ENCODE peak calls at places on chromosomes 5 and 9, in four cellular contexts. One of them, this sample, is unnamed.

GRCh38 chr5:38633505-38633904 is 77.1 kb upstream of the LIFR start:
- DNase-seq in IMR-90: no peak
- DNase-seq in GM12878: no peak
- DNase-seq in endothelial cell of umbilical vein: no peak
- DNase-seq in this sample: no peak

GRCh38 chr5:19235101-19235584 is 752.9 kb downstream of the CDH18 start:
- DNase-seq in IMR-90: no peak
- DNase-seq in endothelial cell of umbilical vein: no peak
- DNase-seq in GM12878: no peak
- DNase-seq in this sample: no peak

GRCh38 chr5:75667586-75667985 is 49.7 kb downstream of the POC5 start:
- DNase-seq in IMR-90: no peak
- DNase-seq in endothelial cell of umbilical vein: no peak
- DNase-seq in GM12878: no peak
- DNase-seq in this sample: no peak

GRCh38 chr9:91360551-91361293 is 996 bp downstream of the AUH start:
- DNase-seq in GM12878: peak
- DNase-seq in IMR-90: no peak
- DNase-seq in endothelial cell of umbilical vein: peak
- DNase-seq in this sample: no peak

GRCh38 chr5:173397531-173397930 is 69.3 kb upstream of the STC2 start:
- DNase-seq in IMR-90: no peak
- DNase-seq in GM12878: no peak
- DNase-seq in endothelial cell of umbilical vein: no peak
- DNase-seq in this sample: no peak

GRCh38 chr5:41763096-41763495 is 107.1 kb downstream of the OXCT1 start:
- DNase-seq in IMR-90: peak
- DNase-seq in endothelial cell of umbilical vein: no peak
- DNase-seq in GM12878: no peak
- DNase-seq in this sample: no peak

GRCh38 chr5:83496626-83497025 is 25.1 kb downstream of the VCAN start:
- DNase-seq in IMR-90: no peak
- DNase-seq in endothelial cell of umbilical vein: no peak
- DNase-seq in GM12878: no peak
- DNase-seq in this sample: no peak

GRCh38 chr9:134699343-134699740 is 57.7 kb downstream of the COL5A1 start:
- DNase-seq in GM12878: no peak
- DNase-seq in IMR-90: peak
- DNase-seq in endothelial cell of umbilical vein: no peak
- DNase-seq in this sample: no peak

GRCh38 chr5:53381-54174 is 38.4 kb upstream of the PLEKHG4B start:
- DNase-seq in IMR-90: peak
- DNase-seq in GM12878: no peak
- DNase-seq in endothelial cell of umbilical vein: no peak
- DNase-seq in this sample: peak

GRCh38 chr9:135848341-135849047 is 58.9 kb downstream of the CAMSAP1 start:
- DNase-seq in endothelial cell of umbilical vein: no peak
- DNase-seq in IMR-90: no peak
- DNase-seq in GM12878: no peak
- DNase-seq in this sample: no peak

GRCh38 chr5:171309526-171310333 is 682 bp downstream of the TLX3 start:
- DNase-seq in endothelial cell of umbilical vein: no peak
- DNase-seq in IMR-90: no peak
- DNase-seq in GM12878: no peak
- DNase-seq in this sample: no peak

GRCh38 chr5:151950681-151951080 is 26.0 kb upstream of the GLRA1 start:
- DNase-seq in IMR-90: no peak
- DNase-seq in endothelial cell of umbilical vein: no peak
- DNase-seq in GM12878: no peak
- DNase-seq in this sample: no peak

GRCh38 chr9:80699551-80699998 is 989.8 kb downstream of the TLE1 start:
- DNase-seq in endothelial cell of umbilical vein: no peak
- DNase-seq in IMR-90: peak
- DNase-seq in GM12878: no peak
- DNase-seq in this sample: no peak

GRCh38 chr9:80698725-80699124 is 990.6 kb downstream of the TLE1 start:
- DNase-seq in GM12878: no peak
- DNase-seq in IMR-90: peak
- DNase-seq in endothelial cell of umbilical vein: no peak
- DNase-seq in this sample: no peak

DNA sequence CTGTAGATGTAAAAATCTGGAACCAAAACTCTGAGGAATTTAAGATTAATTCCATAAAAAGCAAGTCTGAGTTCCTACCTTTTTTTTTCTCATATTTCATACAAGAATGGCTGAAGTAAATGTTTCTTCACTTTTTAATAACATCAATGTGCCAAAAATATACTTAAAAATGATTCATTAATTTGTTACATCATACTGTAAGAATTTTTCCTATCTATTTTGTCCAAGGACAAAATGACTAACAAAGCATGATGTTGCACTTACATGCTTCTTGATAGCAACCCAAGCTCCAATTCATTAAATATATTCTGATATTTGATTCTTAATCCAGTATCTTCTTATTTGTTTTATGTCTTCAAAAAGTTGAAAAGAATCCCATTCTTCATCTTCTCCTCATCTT is 988.3 kb downstream of the TLE1 start:
- DNase-seq in IMR-90: peak
- DNase-seq in GM12878: no peak
- DNase-seq in endothelial cell of umbilical vein: no peak
- DNase-seq in this sample: no peak
- TF ChIP-seq FOS in IMR-90: no peak
- TF ChIP-seq FOS in GM12878: no peak
- TF ChIP-seq FOS in endothelial cell of umbilical vein: no peak
- TF ChIP-seq FOS in this sample: no peak

DNA sequence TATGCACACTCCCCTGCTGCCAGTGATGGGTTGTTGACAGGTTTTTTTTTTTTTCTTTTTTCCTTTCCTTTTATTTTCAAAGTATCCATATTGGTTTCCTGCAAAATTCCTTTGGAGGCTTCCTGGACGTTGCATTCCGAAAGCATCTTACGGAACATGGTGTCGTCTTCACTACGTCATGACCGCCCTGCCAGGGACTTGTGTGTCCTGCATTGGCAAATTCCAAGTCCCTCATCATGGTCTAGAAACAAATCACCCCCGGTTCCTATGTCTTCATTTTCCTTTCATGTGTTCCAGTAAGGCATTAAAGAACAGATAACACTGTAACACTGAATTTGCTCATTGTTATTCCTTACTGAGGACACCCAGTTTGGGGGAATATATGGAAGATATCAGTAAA is 35.0 kb upstream of the ADAMTSL1 start:
- DNase-seq in IMR-90: no peak
- DNase-seq in GM12878: no peak
- DNase-seq in endothelial cell of umbilical vein: no peak
- DNase-seq in this sample: no peak
- TF ChIP-seq FOS in IMR-90: no peak
- TF ChIP-seq FOS in GM12878: no peak
- TF ChIP-seq FOS in endothelial cell of umbilical vein: no peak
- TF ChIP-seq FOS in this sample: no peak

DNA sequence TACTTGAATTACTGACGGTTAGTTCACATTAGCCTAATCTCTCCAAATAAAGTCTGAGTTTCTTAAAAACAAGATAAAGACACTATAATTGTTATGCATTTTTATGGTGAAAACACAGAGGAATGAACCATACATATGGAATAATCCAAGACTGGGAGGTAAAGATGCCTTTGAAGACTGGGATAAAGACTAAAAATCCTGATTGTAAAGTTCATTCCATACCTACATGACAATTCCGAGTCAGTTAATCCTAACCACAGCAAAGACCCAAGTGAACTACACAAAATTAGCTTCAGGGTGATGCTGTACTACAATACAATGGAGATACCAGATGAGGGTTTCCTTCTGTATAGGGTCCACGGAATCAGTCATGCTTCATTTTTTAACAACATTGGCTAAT is 6.3 kb downstream of the AP3B1 start:
- DNase-seq in endothelial cell of umbilical vein: no peak
- DNase-seq in IMR-90: peak
- DNase-seq in GM12878: no peak
- DNase-seq in this sample: no peak
- TF ChIP-seq FOS in endothelial cell of umbilical vein: no peak
- TF ChIP-seq FOS in IMR-90: no peak
- TF ChIP-seq FOS in GM12878: no peak
- TF ChIP-seq FOS in this sample: no peak

DNA sequence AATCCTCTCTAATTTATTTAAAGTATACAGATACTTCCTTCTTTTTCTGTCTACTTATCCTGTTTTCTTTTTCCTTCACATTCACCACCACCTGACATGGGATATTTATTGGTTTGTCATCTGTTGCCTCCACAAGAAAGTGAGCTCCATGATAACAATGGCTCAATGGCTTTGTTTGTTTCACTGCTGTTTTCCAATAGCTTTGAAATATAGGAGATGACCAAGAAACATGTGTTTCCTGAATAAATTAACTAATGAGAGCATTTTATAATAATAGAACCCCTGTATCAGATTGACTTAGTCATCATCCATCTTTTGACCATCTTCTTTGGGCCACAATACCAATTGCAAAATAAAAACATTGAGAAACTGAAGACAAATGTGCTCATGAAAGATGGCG is 180.2 kb upstream of the GAS1 start:
- DNase-seq in IMR-90: no peak
- DNase-seq in endothelial cell of umbilical vein: no peak
- DNase-seq in GM12878: no peak
- DNase-seq in this sample: no peak
- TF ChIP-seq FOS in IMR-90: no peak
- TF ChIP-seq FOS in endothelial cell of umbilical vein: no peak
- TF ChIP-seq FOS in GM12878: no peak
- TF ChIP-seq FOS in this sample: no peak